ENCODE peak calls at places on chromosomes 11 and 22, in four cellular contexts. L is PC-9, Y is pancreas, S is DND-41. U is an unnamed sample.

GRCh38 chr11:64687204-64687603 is 35.8 kb downstream of the NRXN2 start:
- DNase-seq in L (no peak), S (no peak), Y (peak; percentile 78), U (no peak)

GRCh38 chr11:16945671-16946469 is 68.3 kb downstream of the PLEKHA7 start:
- DNase-seq in Y (peak; percentile 75), L (peak; percentile 73), S (peak; percentile 49), U (no peak)

GRCh38 chr11:5507177-5507576 is 2.6 kb downstream of the UBQLN3 start:
- DNase-seq in L (no peak), S (no peak), Y (no peak), U (no peak)

GRCh38 chr11:113006916-113007445 is 45.8 kb downstream of the NCAM1 start:
- DNase-seq in Y (no peak), L (no peak), S (no peak), U (no peak)

GRCh38 chr11:118789501-118790356 is 1.2 kb downstream of the DDX6 start:
- DNase-seq in L (no peak), Y (no peak), S (peak; percentile 21), U (no peak)

GRCh38 chr22:35177811-35178210 is 79.5 kb upstream of the HMGXB4 start:
- DNase-seq in Y (no peak), L (no peak), S (no peak), U (no peak)

GRCh38 chr22:29216873-29217666 is 11.4 kb downstream of the EMID1 start:
- DNase-seq in L (no peak), S (no peak), Y (peak; percentile 79), U (no peak)

GRCh38 chr11:76861490-76861953 is 804 bp downstream of the ACER3 start:
- DNase-seq in L (peak; percentile 12), Y (no peak), S (no peak), U (no peak)

GRCh38 chr11:17553249-17553546 is 6.1 kb downstream of the OTOG start:
- DNase-seq in L (no peak), S (no peak), Y (no peak), U (no peak)

GRCh38 chr11:75939992-75940391 is 125.0 kb downstream of the UVRAG start:
- DNase-seq in Y (no peak), L (no peak), S (no peak), U (no peak)

GRCh38 chr11:24588075-24588474 is 91.2 kb downstream of the LUZP2 start:
- DNase-seq in L (peak; percentile 3), S (no peak), Y (no peak), U (no peak)

GRCh38 chr11:114273071-114273470 is 23.1 kb upstream of the NNMT start:
- DNase-seq in Y (no peak), L (no peak), S (no peak), U (no peak)

GRCh38 chr11:74754507-74755255 is 6.0 kb downstream of the RNF169 start:
- DNase-seq in S (no peak), L (peak; percentile 31), Y (no peak), U (no peak)

GRCh38 chr11:45259607-45260006 is 26.5 kb downstream of the SYT13 start:
- DNase-seq in S (no peak), Y (peak; percentile 82), L (peak; percentile 63), U (no peak)

GRCh38 chr11:110161061-110161460 is 67.9 kb downstream of the ZC3H12C start:
- DNase-seq in L (no peak), Y (no peak), S (no peak), U (no peak)

GRCh38 chr11:10397226-10397987 is 57.7 kb upstream of the AMPD3 start:
- DNase-seq in Y (no peak), L (no peak), S (no peak), U (no peak)

GRCh38 chr11:118621071-118621815 is 13.8 kb downstream of the PHLDB1 start:
- DNase-seq in S (peak; percentile 81), Y (peak; percentile 67), L (peak; percentile 91), U (no peak)

GRCh38 chr22:38655532-38656255 is 498 bp downstream of the FAM227A start:
- DNase-seq in L (no peak), Y (no peak), S (no peak), U (no peak)

GRCh38 chr22:38652858-38653257 is 3.3 kb downstream of the FAM227A start:
- DNase-seq in Y (no peak), L (no peak), S (no peak), U (no peak)

GRCh38 chr22:38653741-38654140 is 2.5 kb downstream of the FAM227A start:
- DNase-seq in Y (no peak), L (no peak), S (no peak), U (no peak)

GRCh38 chr22:38657248-38657909 is 941 bp downstream of the CBY1 start:
- DNase-seq in Y (peak; percentile 35), L (peak; percentile 40), S (peak; percentile 51), U (no peak)

GRCh38 chr22:38656256-38657148 is at the start of the genes CBY1 and FAM227A:
- DNase-seq in L (peak; percentile 94), S (peak; percentile 81), Y (peak; percentile 87), U (peak; percentile 81)
- TF ChIP-seq CTCF in L (no peak), S (peak; percentile 5), Y (no peak), U (no peak)

GRCh38 chr11:132721526-132721925 is 810.8 kb downstream of the OPCML start:
- DNase-seq in L (no peak), Y (no peak), S (no peak), U (no peak)
- H3K9me3 ChIP-seq in L (no peaks in the 10 kb centered on the region), Y (no peaks in the 10 kb centered on the region), S (peaks cover 3% of the 10 kb centered on the region), U (no peaks in the 10 kb centered on the region)

GRCh38 chr22:42874010-42874409 is 16.9 kb upstream of the ARFGAP3 start:
- DNase-seq in S (no peak), Y (no peak), L (no peak), U (no peak)
- H3K27ac ChIP-seq in S (no peak overlapping the region), Y (no peak overlapping the region), L (no peak overlapping the region), U (no peak overlapping the region)

GRCh38 chr11:19679952-19680823 is 32.4 kb upstream of the NAV2 start:
- DNase-seq in S (no peak), Y (peak; percentile 75), L (peak; percentile 84), U (no peak)
- TF ChIP-seq CTCF in S (no peak), Y (no peak), L (peak; percentile 24), U (no peak)

DNA sequence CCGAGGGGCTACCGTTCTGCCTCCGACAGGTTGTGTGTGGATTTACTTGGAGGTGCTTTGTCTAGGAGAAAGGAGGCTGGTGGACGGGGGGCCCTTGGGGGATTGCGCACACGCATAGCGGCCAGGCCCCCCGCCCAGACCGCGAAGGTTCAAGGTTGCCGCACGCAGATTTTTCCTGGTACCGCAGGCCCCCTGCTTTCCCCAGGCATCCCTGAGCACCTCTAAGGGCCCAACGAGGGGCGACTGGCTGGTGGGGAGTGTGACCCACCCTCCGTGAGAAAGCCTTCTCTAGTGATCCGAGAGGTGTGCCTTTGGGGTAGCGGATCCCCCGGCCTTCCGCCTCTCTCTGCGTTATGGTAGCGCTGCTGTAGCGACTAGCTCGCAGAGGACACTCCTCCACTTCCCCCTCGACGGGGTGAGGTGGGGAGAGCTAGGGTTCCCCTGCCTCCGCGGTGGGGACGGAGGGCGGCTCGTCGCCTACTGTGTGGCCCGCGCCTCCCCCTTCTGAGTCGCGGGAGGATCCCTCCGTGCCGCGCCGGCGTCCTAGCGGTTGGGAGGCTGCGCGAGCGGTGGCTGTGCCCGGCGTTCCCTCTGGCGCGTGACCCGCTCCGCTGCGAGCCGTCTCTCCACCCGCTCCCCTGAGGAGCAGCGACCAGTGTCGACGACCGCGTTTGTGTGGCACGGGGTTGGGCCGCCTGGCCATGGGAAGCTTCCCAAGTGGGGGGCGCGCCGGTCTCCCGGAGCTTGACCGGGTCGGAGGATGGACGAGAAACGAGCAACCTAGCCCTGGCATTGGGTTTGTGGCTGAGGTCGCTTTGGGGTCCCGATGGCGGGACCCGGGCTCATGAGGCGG is 3900.0 kb upstream of the OR11H1 start:
- DNase-seq in S (no peak), Y (no peak), L (no peak), U (no peak)
- H3K9me3 ChIP-seq in S (peaks cover 43% of the 10 kb centered on the region), Y (no peaks in the 10 kb centered on the region), L (no peaks in the 10 kb centered on the region), U (peaks cover 31% of the 10 kb centered on the region)

GRCh38 chr11:28339488-28339887 is 231.3 kb downstream of the METTL15 start:
- DNase-seq in L (no peak), S (no peak), Y (no peak), U (no peak)
- H3K27ac ChIP-seq in L (no peak overlapping the region), S (no peak overlapping the region), Y (no peak overlapping the region), U (no peak overlapping the region)

GRCh38 chr11:79762271-79762935 is 321.6 kb upstream of the TENM4 start:
- DNase-seq in S (no peak), L (no peak), Y (no peak), U (no peak)
- TF ChIP-seq CTCF in S (no peak), L (no peak), Y (no peak), U (no peak)

GRCh38 chr22:47366026-47366767 is 603.7 kb downstream of the TBC1D22A start:
- DNase-seq in S (no peak), Y (no peak), L (no peak), U (no peak)

GRCh38 chr22:47369431-47370015 is 607.1 kb downstream of the TBC1D22A start:
- DNase-seq in Y (no peak), S (no peak), L (no peak), U (no peak)

GRCh38 chr22:47367107-47367690 is 604.7 kb downstream of the TBC1D22A start:
- DNase-seq in S (no peak), Y (no peak), L (no peak), U (no peak)

GRCh38 chr22:47369020-47369419 is 606.6 kb downstream of the TBC1D22A start:
- DNase-seq in Y (no peak), S (no peak), L (no peak), U (no peak)

GRCh38 chr22:47367993-47368945 is 605.8 kb downstream of the TBC1D22A start:
- DNase-seq in S (no peak), L (no peak), Y (no peak), U (no peak)
- H3K9me3 ChIP-seq in S (no peaks in the 10 kb centered on the region), L (no peaks in the 10 kb centered on the region), Y (no peaks in the 10 kb centered on the region), U (no peaks in the 10 kb centered on the region)

GRCh38 chr22:26065847-26066246 is 103.4 kb upstream of the SEZ6L start:
- DNase-seq in S (no peak), L (no peak), Y (no peak), U (no peak)
- H3K27ac ChIP-seq in S (no peak overlapping the region), L (no peak overlapping the region), Y (no peak overlapping the region), U (no peak overlapping the region)

GRCh38 chr22:20982563-20982882 is 426 bp downstream of the LZTR1 start:
- DNase-seq in S (no peak), Y (no peak), L (no peak), U (no peak)

GRCh38 chr22:20980938-20981722 is 967 bp upstream of the LZTR1 start:
- DNase-seq in S (no peak), L (no peak), Y (no peak), U (no peak)

GRCh38 chr22:20983081-20983745 is 1.1 kb downstream of the LZTR1 start:
- DNase-seq in L (no peak), S (no peak), Y (no peak), U (no peak)

GRCh38 chr22:20980523-20980922 is 1.6 kb upstream of the LZTR1 start:
- DNase-seq in S (no peak), Y (no peak), L (no peak), U (no peak)

GRCh38 chr22:20981787-20982562 is at the start of gene LZTR1:
- DNase-seq in S (peak; percentile 76), Y (peak; percentile 78), L (peak; percentile 63), U (peak; percentile 66)
- TF ChIP-seq CTCF in S (peak; percentile 65), Y (no peak), L (peak; percentile 56), U (peak; percentile 52)